ENCODE peak calls at places on chromosomes 12 and 14, in five cellular contexts. R is AG04450, I is GM12865, G is heart left ventricle, N is fibroblast of mammary gland. C is an unnamed sample.

GRCh38 chr12:75960086-75960910 is 71.3 kb downstream of the PHLDA1 start:
- DNase-seq in G (no peak), R (no peak), N (no peak), I (no peak), C (peak)

GRCh38 chr12:100375023-100375737 is 18.3 kb downstream of the SLC17A8 start:
- DNase-seq in G (peak), N (peak), I (no peak), R (no peak), C (no peak)

GRCh38 chr12:69324797-69325466 is 23.2 kb upstream of the LYZ start:
- DNase-seq in G (no peak), N (no peak), I (peak), R (no peak), C (no peak)

GRCh38 chr14:26204362-26204953 is 393.4 kb downstream of the NOVA1 start:
- DNase-seq in G (no peak), R (no peak), N (no peak), I (no peak), C (no peak)

GRCh38 chr14:90722590-90722989 is 93.6 kb downstream of the TTC7B start:
- DNase-seq in N (no peak), R (no peak), I (no peak), G (no peak), C (no peak)

GRCh38 chr12:114013601-114014345 is 47.6 kb upstream of the RBM19 start:
- DNase-seq in I (peak), G (no peak), R (peak), N (peak), C (peak)

GRCh38 chr12:6946033-6946919 is 2.5 kb downstream of the C12orf57 start:
- DNase-seq in I (peak), N (no peak), R (no peak), G (no peak), C (no peak)

GRCh38 chr12:69630191-69630590 is 19.5 kb upstream of the LRRC10 start:
- DNase-seq in N (peak), G (no peak), I (no peak), R (no peak), C (no peak)

GRCh38 chr12:123036471-123037285 is 56.2 kb downstream of the ARL6IP4 start:
- DNase-seq in I (no peak), N (no peak), G (no peak), R (no peak), C (no peak)

GRCh38 chr12:123034022-123034541 is 53.6 kb downstream of the ARL6IP4 start:
- DNase-seq in R (no peak), G (no peak), N (no peak), I (no peak), C (no peak)

GRCh38 chr12:123033392-123034021 is 53.0 kb downstream of the ARL6IP4 start:
- DNase-seq in G (no peak), N (no peak), R (no peak), I (no peak), C (no peak)

GRCh38 chr12:123035841-123036240 is 55.4 kb downstream of the ARL6IP4 start:
- DNase-seq in R (no peak), G (no peak), I (no peak), N (no peak), C (no peak)

DNA sequence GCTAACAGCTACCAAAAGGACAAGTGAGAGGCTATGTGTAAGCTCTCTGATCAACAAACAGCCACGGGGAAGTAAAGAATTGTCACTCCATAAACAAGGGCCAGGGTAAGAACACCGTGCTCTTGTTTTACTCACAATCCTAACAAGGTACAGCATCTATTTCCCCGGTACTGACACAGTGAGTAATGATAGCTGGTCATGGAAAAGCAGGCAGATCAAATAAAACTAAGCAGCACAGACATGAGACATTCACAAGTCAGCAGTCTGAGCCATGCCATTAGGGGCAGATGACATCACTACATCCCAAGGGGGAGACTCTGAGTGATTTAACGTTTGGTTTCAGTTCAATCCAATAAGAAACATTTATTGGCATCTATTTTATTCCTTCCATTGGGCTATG is 54.4 kb downstream of the ARL6IP4 start:
- DNase-seq in I (no peak), N (peak), R (no peak), G (no peak), C (peak)
- TF ChIP-seq CTCF in I (no peak), N (no peak), R (peak), G (no peak), C (peak)

DNA sequence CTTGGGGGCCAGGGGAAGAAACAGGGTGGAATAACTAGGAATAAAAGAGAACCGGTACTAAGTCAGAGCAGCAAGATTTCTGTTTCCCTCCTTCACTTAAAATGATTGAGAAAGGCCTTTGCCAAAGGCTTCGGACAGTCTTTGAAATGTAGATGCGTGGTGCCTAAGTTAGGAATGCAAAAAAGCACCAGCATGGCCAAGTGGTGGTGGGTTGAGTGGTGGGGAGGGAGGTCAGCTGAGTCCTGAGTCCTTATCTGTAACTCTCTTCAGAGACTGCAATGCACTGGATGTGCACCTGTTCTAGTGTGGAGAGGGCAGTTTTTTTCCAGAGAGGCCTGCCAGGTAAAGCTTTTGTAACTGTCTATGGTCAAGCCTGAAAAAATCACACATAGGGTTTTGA is 919.9 kb downstream of the FSCB start:
- DNase-seq in N (no peak), I (no peak), G (no peak), R (no peak), C (no peak)
- TF ChIP-seq CTCF in N (no peak), I (no peak), G (no peak), R (no peak), C (no peak)

DNA sequence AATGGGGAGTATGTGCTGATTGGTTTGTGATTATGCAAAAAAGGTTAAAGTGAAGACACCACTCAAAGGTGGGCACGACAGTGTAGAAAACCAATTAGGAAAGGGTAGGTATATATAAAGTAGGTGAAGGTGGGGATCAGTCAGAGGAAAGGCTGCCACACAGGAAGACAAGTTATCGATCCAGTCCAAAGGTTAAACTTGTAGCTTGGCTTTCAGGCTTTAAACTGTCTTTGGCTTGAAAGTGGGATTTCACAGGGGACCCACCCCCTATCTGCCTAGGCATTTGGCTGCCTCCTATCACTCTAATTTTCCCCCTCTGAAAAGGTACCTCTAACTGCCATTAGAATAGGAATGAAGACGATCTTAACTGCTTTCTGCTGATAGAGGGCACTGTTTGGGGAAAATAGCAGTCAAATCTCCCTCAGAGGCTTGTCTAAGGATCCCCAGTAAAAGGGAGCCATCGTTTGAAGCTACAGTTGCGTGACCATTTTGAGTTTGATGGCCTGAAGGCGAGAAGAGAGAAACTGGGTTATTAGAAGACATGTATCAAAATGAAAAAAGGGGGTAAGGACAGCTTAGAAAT is 250.2 kb downstream of the GPHN start:
- DNase-seq in I (no peak), G (no peak), R (no peak), N (no peak), C (no peak)
- TF ChIP-seq CTCF in I (no peak), G (no peak), R (no peak), N (no peak), C (peak)

GRCh38 chr12:123268850-123269249 is 2.8 kb downstream of the CDK2AP1 start:
- DNase-seq in I (no peak), R (no peak), G (no peak), N (no peak), C (no peak)

GRCh38 chr12:123267991-123268843 is 3.4 kb downstream of the CDK2AP1 start:
- DNase-seq in I (no peak), N (no peak), G (peak), R (no peak), C (no peak)

GRCh38 chr12:123269980-123270379 is 1.7 kb downstream of the CDK2AP1 start:
- DNase-seq in G (no peak), I (peak), R (no peak), N (peak), C (no peak)

GRCh38 chr12:123270380-123271181 is 1.1 kb downstream of the CDK2AP1 start:
- DNase-seq in R (no peak), I (no peak), G (no peak), N (no peak), C (peak)

GRCh38 chr12:123269395-123269892 is 2.2 kb downstream of the CDK2AP1 start:
- DNase-seq in R (no peak), N (peak), I (peak), G (peak), C (peak)
- TF ChIP-seq CTCF in R (no peak), N (no peak), I (no peak), G (no peak), C (peak)

GRCh38 chr14:54603362-54603761 is 36.4 kb downstream of the SAMD4A start:
- DNase-seq in R (no peak), N (peak), I (no peak), G (no peak), C (peak)
- TF ChIP-seq CTCF in R (no peak), N (no peak), I (no peak), G (no peak), C (no peak)

GRCh38 chr12:127813147-127813546 is 453.8 kb upstream of the TMEM132C start:
- DNase-seq in G (no peak), N (no peak), I (no peak), R (no peak), C (no peak)

GRCh38 chr12:127811988-127812387 is 455.0 kb upstream of the TMEM132C start:
- DNase-seq in I (no peak), G (peak), R (no peak), N (peak), C (no peak)

GRCh38 chr12:127809236-127809635 is 457.7 kb upstream of the TMEM132C start:
- DNase-seq in G (no peak), N (peak), I (no peak), R (no peak), C (peak)

GRCh38 chr12:127810026-127810425 is 456.9 kb upstream of the TMEM132C start:
- DNase-seq in G (no peak), R (no peak), N (peak), I (no peak), C (peak)
- TF ChIP-seq CTCF in G (no peak), R (no peak), N (no peak), I (no peak), C (no peak)

DNA sequence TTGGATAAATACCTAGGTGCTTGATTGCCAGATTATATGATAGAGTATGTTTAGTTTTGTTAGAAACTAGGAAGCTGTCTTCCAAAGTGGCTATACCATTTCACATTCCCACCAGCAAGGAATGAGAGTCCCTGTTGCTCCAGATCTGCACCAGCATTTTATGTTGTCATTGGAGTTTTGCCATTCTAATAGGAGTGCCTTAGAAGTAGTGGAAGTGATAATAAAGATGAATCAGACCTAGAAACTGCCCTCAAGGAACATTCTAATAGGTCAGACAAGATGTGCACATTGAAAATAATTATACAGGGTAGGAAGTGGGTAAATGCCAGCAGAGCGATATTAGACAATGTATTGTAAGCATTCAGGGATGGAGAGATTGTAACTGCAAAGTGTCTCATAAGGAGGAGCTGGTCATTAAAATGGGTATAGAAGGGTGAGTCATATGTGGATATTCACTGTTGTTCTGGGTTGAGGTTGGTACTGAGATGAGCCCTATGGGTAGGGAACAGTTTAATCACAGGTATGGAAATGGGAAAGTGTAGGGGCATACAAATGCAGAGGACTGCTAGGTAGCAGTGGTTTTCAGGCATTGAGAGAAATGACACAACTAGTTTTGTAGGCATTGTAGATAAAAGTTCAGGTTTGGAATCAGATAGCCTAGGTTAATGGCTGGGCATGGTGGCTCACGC is 71.5 kb downstream of the MNAT1 start:
- DNase-seq in I (no peak), N (peak), G (no peak), R (no peak), C (peak)
- TF ChIP-seq CTCF in I (no peak), N (no peak), G (no peak), R (no peak), C (no peak)